ENCODE peak calls at places on chromosomes 12 and 14, in four cellular contexts. R is fibroblast of lung, A is tibial artery, D is mammary epithelial cell. N is an unnamed sample.

GRCh38 chr14:105427893-105428485 is 8.4 kb downstream of the MTA1 start:
- DNase-seq in D (no peak), A (no peak), R (no peak), N (no peak)

GRCh38 chr14:105419305-105420091 is at the start of gene MTA1:
- DNase-seq in A (no peak), D (no peak), R (peak), N (no peak)

GRCh38 chr12:80400591-80400991 is 43.4 kb upstream of the PTPRQ start:
- DNase-seq in R (peak), A (no peak), D (no peak), N (no peak)

GRCh38 chr12:89707992-89708792 is 446 bp downstream of the ATP2B1 start:
- DNase-seq in A (no peak), R (peak), D (peak), N (peak)

GRCh38 chr14:101241807-101242278 is 319.5 kb upstream of the DIO3 start:
- DNase-seq in R (no peak), A (no peak), D (no peak), N (peak)

GRCh38 chr12:131132118-131132892 is 178.6 kb downstream of the ADGRD1 start:
- DNase-seq in D (no peak), R (no peak), A (peak), N (peak)

GRCh38 chr12:47892819-47893218 is 12.0 kb downstream of the VDR start:
- DNase-seq in R (peak), A (no peak), D (no peak), N (peak)

GRCh38 chr12:127270193-127270592 is 996.8 kb upstream of the TMEM132C start:
- DNase-seq in D (peak), A (no peak), R (peak), N (peak)

GRCh38 chr12:121175383-121176119 is 34.4 kb upstream of the P2RX4 start:
- DNase-seq in A (peak), D (no peak), R (no peak), N (peak)

GRCh38 chr12:81297606-81298005 is 219.7 kb downstream of the ACSS3 start:
- DNase-seq in R (peak), A (no peak), D (no peak), N (peak)

GRCh38 chr12:113232787-113233585 is 11.7 kb downstream of the TPCN1 start:
- DNase-seq in A (peak), R (peak), D (no peak), N (peak)

GRCh38 chr12:63276537-63277365 is 125.8 kb upstream of the AVPR1A start:
- DNase-seq in A (no peak), R (peak), D (peak), N (peak)

GRCh38 chr12:99983721-99984258 is 946 bp downstream of the ANKS1B start:
- DNase-seq in R (no peak), D (no peak), A (no peak), N (peak)

GRCh38 chr12:70815866-70816470 is 104.6 kb downstream of the PTPRR start:
- DNase-seq in A (no peak), R (peak), D (no peak), N (no peak)

GRCh38 chr12:103800252-103800771 is 40.7 kb downstream of the NT5DC3 start:
- DNase-seq in D (peak), A (peak), R (peak), N (peak)

GRCh38 chr12:90253674-90254181 is 545.1 kb upstream of the ATP2B1 start:
- DNase-seq in R (peak), A (peak), D (peak), N (peak)

GRCh38 chr12:53180931-53181645 is 363 bp upstream of the CSAD start:
- DNase-seq in A (peak), D (peak), R (peak), N (peak)

GRCh38 chr12:64687816-64688599 is 71.2 kb downstream of the GNS start:
- DNase-seq in D (no peak), R (peak), A (no peak), N (peak)

GRCh38 chr12:109983432-109984142 is 12.6 kb downstream of the GIT2 start:
- DNase-seq in R (no peak), A (no peak), D (no peak), N (no peak)

GRCh38 chr12:108821407-108822397 is 35.7 kb downstream of the SSH1 start:
- DNase-seq in A (no peak), D (peak), R (peak), N (peak)

GRCh38 chr12:109912790-109913189 is 12.7 kb downstream of the TCHP start:
- DNase-seq in D (no peak), A (no peak), R (no peak), N (peak)

GRCh38 chr12:86249856-86250255 is 6.3 kb downstream of the MGAT4C start:
- DNase-seq in D (no peak), R (peak), A (no peak), N (peak)

GRCh38 chr12:119770146-119770545 is 102.2 kb downstream of the PRKAB1 start:
- DNase-seq in R (peak), D (no peak), A (no peak), N (peak)

GRCh38 chr14:30443368-30444007 is 115.5 kb upstream of the G2E3 start:
- DNase-seq in D (peak), R (peak), A (no peak), N (peak)

GRCh38 chr12:6430124-6430989 is 14.4 kb upstream of the CD27 start:
- DNase-seq in D (peak), R (peak), A (peak), N (peak)

GRCh38 chr12:94988471-94988870 is 15.0 kb downstream of the NDUFA12 start:
- DNase-seq in A (no peak), R (no peak), D (no peak), N (peak)

GRCh38 chr14:58639842-58640484 is 2.2 kb downstream of the DACT1 start:
- DNase-seq in R (peak), A (peak), D (peak), N (peak)

GRCh38 chr12:1698638-1699214 is 7.9 kb downstream of the ADIPOR2 start:
- DNase-seq in R (no peak), D (no peak), A (no peak), N (no peak)

GRCh38 chr14:90177537-90178189 is 78.7 kb upstream of the PSMC1 start:
- DNase-seq in D (no peak), R (peak), A (no peak), N (peak)